ENCODE peak calls at places on chromosomes 5 and 9, in six cellular contexts. One of them, this sample, is unnamed.

GRCh38 chr5:67880358-67880810 is 335.2 kb upstream of the PIK3R1 start:
- DNase-seq in A673: no peak
- DNase-seq in lung: no peak
- DNase-seq in fibroblast of pulmonary artery: no peak
- DNase-seq in endothelial cell: no peak
- DNase-seq in uterus: no peak
- DNase-seq in this sample: no peak

GRCh38 chr9:129166962-129167557 is 11.0 kb downstream of the IER5L start:
- DNase-seq in lung: peak; percentile 86
- DNase-seq in fibroblast of pulmonary artery: peak; percentile 73
- DNase-seq in A673: peak; percentile 48
- DNase-seq in endothelial cell: no peak
- DNase-seq in uterus: peak; percentile 70
- DNase-seq in this sample: no peak

GRCh38 chr9:72828281-72828731 is 124.5 kb downstream of the ALDH1A1 start:
- DNase-seq in fibroblast of pulmonary artery: no peak
- DNase-seq in A673: no peak
- DNase-seq in endothelial cell: no peak
- DNase-seq in lung: no peak
- DNase-seq in uterus: no peak
- DNase-seq in this sample: no peak

GRCh38 chr9:36008774-36009300 is 27.9 kb upstream of the RECK start:
- DNase-seq in endothelial cell: peak; percentile 70
- DNase-seq in fibroblast of pulmonary artery: peak; percentile 78
- DNase-seq in lung: no peak
- DNase-seq in uterus: peak; percentile 42
- DNase-seq in A673: peak; percentile 89
- DNase-seq in this sample: peak; percentile 38

GRCh38 chr5:6435356-6435755 is 13.3 kb upstream of the UBE2QL1 start:
- DNase-seq in endothelial cell: peak; percentile 76
- DNase-seq in lung: no peak
- DNase-seq in fibroblast of pulmonary artery: peak; percentile 3
- DNase-seq in uterus: no peak
- DNase-seq in A673: no peak
- DNase-seq in this sample: no peak

GRCh38 chr9:25830381-25830780 is 152.1 kb upstream of the TUSC1 start:
- DNase-seq in lung: no peak
- DNase-seq in endothelial cell: no peak
- DNase-seq in A673: no peak
- DNase-seq in fibroblast of pulmonary artery: no peak
- DNase-seq in uterus: no peak
- DNase-seq in this sample: no peak

GRCh38 chr5:73766902-73767301 is 140.9 kb downstream of the ARHGEF28 start:
- DNase-seq in lung: no peak
- DNase-seq in endothelial cell: no peak
- DNase-seq in A673: no peak
- DNase-seq in uterus: no peak
- DNase-seq in fibroblast of pulmonary artery: no peak
- DNase-seq in this sample: no peak

GRCh38 chr9:33024126-33024965 is 727 bp upstream of the DNAJA1 start:
- DNase-seq in uterus: peak; percentile 28
- DNase-seq in endothelial cell: no peak
- DNase-seq in lung: no peak
- DNase-seq in fibroblast of pulmonary artery: peak; percentile 35
- DNase-seq in A673: peak; percentile 35
- DNase-seq in this sample: no peak

GRCh38 chr9:110444911-110445310 is 107.2 kb upstream of the TXNDC8 start:
- DNase-seq in fibroblast of pulmonary artery: peak; percentile 49
- DNase-seq in uterus: no peak
- DNase-seq in lung: no peak
- DNase-seq in A673: no peak
- DNase-seq in endothelial cell: no peak
- DNase-seq in this sample: no peak

GRCh38 chr5:78907255-78907886 is 77.7 kb downstream of the ARSB start:
- DNase-seq in A673: no peak
- DNase-seq in fibroblast of pulmonary artery: peak; percentile 91
- DNase-seq in endothelial cell: no peak
- DNase-seq in lung: no peak
- DNase-seq in uterus: peak; percentile 38
- DNase-seq in this sample: no peak

GRCh38 chr5:98796197-98796972 is 22.9 kb downstream of the RGMB start:
- DNase-seq in uterus: peak; percentile 29
- DNase-seq in fibroblast of pulmonary artery: peak; percentile 71
- DNase-seq in lung: peak; percentile 48
- DNase-seq in endothelial cell: peak; percentile 67
- DNase-seq in A673: peak; percentile 70
- DNase-seq in this sample: no peak

GRCh38 chr9:4220361-4220760 is 79.5 kb downstream of the GLIS3 start:
- DNase-seq in lung: no peak
- DNase-seq in uterus: no peak
- DNase-seq in endothelial cell: no peak
- DNase-seq in fibroblast of pulmonary artery: no peak
- DNase-seq in A673: no peak
- DNase-seq in this sample: no peak

GRCh38 chr5:107370569-107370968 is 300.2 kb downstream of the EFNA5 start:
- DNase-seq in uterus: no peak
- DNase-seq in fibroblast of pulmonary artery: no peak
- DNase-seq in lung: no peak
- DNase-seq in endothelial cell: no peak
- DNase-seq in A673: no peak
- DNase-seq in this sample: no peak

GRCh38 chr9:126856326-126856877 is 4.0 kb upstream of the ZBTB34 start:
- DNase-seq in endothelial cell: no peak
- DNase-seq in fibroblast of pulmonary artery: no peak
- DNase-seq in lung: no peak
- DNase-seq in uterus: no peak
- DNase-seq in A673: no peak
- DNase-seq in this sample: no peak

GRCh38 chr5:116543501-116543900 is 31.1 kb downstream of the SEMA6A start:
- DNase-seq in uterus: no peak
- DNase-seq in A673: no peak
- DNase-seq in endothelial cell: no peak
- DNase-seq in fibroblast of pulmonary artery: no peak
- DNase-seq in lung: no peak
- DNase-seq in this sample: no peak

GRCh38 chr5:59367791-59368394 is 525.6 kb downstream of the PDE4D start:
- DNase-seq in A673: peak; percentile 65
- DNase-seq in endothelial cell: peak; percentile 63
- DNase-seq in uterus: peak; percentile 52
- DNase-seq in fibroblast of pulmonary artery: peak; percentile 86
- DNase-seq in lung: peak; percentile 60
- DNase-seq in this sample: peak; percentile 30

GRCh38 chr9:3508531-3509374 is 17.0 kb downstream of the RFX3 start:
- DNase-seq in uterus: no peak
- DNase-seq in endothelial cell: no peak
- DNase-seq in lung: no peak
- DNase-seq in A673: peak; percentile 55
- DNase-seq in fibroblast of pulmonary artery: peak; percentile 6
- DNase-seq in this sample: no peak

GRCh38 chr9:81032831-81033230 is 656.5 kb downstream of the TLE1 start:
- DNase-seq in fibroblast of pulmonary artery: peak; percentile 5
- DNase-seq in uterus: no peak
- DNase-seq in A673: no peak
- DNase-seq in endothelial cell: no peak
- DNase-seq in lung: no peak
- DNase-seq in this sample: no peak

GRCh38 chr5:14917719-14918118 is 46.1 kb upstream of the ANKH start:
- DNase-seq in fibroblast of pulmonary artery: no peak
- DNase-seq in A673: no peak
- DNase-seq in uterus: no peak
- DNase-seq in endothelial cell: no peak
- DNase-seq in lung: no peak
- DNase-seq in this sample: no peak

GRCh38 chr5:113807384-113808053 is 294.0 kb downstream of the YTHDC2 start:
- DNase-seq in fibroblast of pulmonary artery: peak; percentile 25
- DNase-seq in endothelial cell: no peak
- DNase-seq in lung: no peak
- DNase-seq in A673: no peak
- DNase-seq in uterus: peak; percentile 45
- DNase-seq in this sample: no peak

GRCh38 chr5:176400382-176401156 is 12.0 kb downstream of the HIGD2A start:
- DNase-seq in A673: no peak
- DNase-seq in uterus: no peak
- DNase-seq in fibroblast of pulmonary artery: no peak
- DNase-seq in endothelial cell: no peak
- DNase-seq in lung: no peak
- DNase-seq in this sample: no peak

GRCh38 chr5:20276061-20276958 is 288.3 kb upstream of the CDH18 start:
- DNase-seq in endothelial cell: no peak
- DNase-seq in A673: no peak
- DNase-seq in uterus: no peak
- DNase-seq in lung: no peak
- DNase-seq in fibroblast of pulmonary artery: peak; percentile 85
- DNase-seq in this sample: no peak

GRCh38 chr5:140005145-140005591 is 37.9 kb downstream of the NRG2 start:
- DNase-seq in A673: no peak
- DNase-seq in endothelial cell: no peak
- DNase-seq in fibroblast of pulmonary artery: no peak
- DNase-seq in lung: no peak
- DNase-seq in uterus: no peak
- DNase-seq in this sample: no peak

GRCh38 chr5:173670130-173670591 is 53.7 kb upstream of the BOD1 start:
- DNase-seq in lung: no peak
- DNase-seq in A673: no peak
- DNase-seq in fibroblast of pulmonary artery: peak; percentile 54
- DNase-seq in endothelial cell: no peak
- DNase-seq in uterus: no peak
- DNase-seq in this sample: no peak

GRCh38 chr9:38044706-38045105 is 24.3 kb downstream of the SHB start:
- DNase-seq in uterus: no peak
- DNase-seq in A673: no peak
- DNase-seq in endothelial cell: no peak
- DNase-seq in fibroblast of pulmonary artery: no peak
- DNase-seq in lung: no peak
- DNase-seq in this sample: no peak

GRCh38 chr5:96157841-96158291 is 196.2 kb upstream of the ELL2 start:
- DNase-seq in endothelial cell: no peak
- DNase-seq in uterus: no peak
- DNase-seq in lung: no peak
- DNase-seq in fibroblast of pulmonary artery: no peak
- DNase-seq in A673: peak; percentile 39
- DNase-seq in this sample: no peak

GRCh38 chr5:172417983-172418630 is 36.2 kb downstream of the SH3PXD2B start:
- DNase-seq in uterus: peak; percentile 96
- DNase-seq in fibroblast of pulmonary artery: peak; percentile 100
- DNase-seq in A673: peak; percentile 71
- DNase-seq in lung: peak; percentile 89
- DNase-seq in endothelial cell: no peak
- DNase-seq in this sample: no peak

GRCh38 chr9:30075451-30076199 is 2308.8 kb upstream of the ACO1 start:
- DNase-seq in lung: no peak
- DNase-seq in fibroblast of pulmonary artery: peak; percentile 2
- DNase-seq in endothelial cell: no peak
- DNase-seq in uterus: no peak
- DNase-seq in A673: peak; percentile 12
- DNase-seq in this sample: no peak

GRCh38 chr5:83914662-83915418 is 194.2 kb upstream of the HAPLN1 start:
- DNase-seq in A673: no peak
- DNase-seq in uterus: no peak
- DNase-seq in fibroblast of pulmonary artery: peak; percentile 62
- DNase-seq in lung: no peak
- DNase-seq in endothelial cell: no peak
- DNase-seq in this sample: no peak

GRCh38 chr9:89814340-89815040 is 209.7 kb downstream of the GADD45G start:
- DNase-seq in A673: no peak
- DNase-seq in uterus: no peak
- DNase-seq in fibroblast of pulmonary artery: peak; percentile 31
- DNase-seq in lung: no peak
- DNase-seq in endothelial cell: no peak
- DNase-seq in this sample: no peak

GRCh38 chr5:13510616-13511015 is 433.9 kb downstream of the DNAH5 start:
- DNase-seq in lung: no peak
- DNase-seq in uterus: no peak
- DNase-seq in A673: no peak
- DNase-seq in fibroblast of pulmonary artery: no peak
- DNase-seq in endothelial cell: no peak
- DNase-seq in this sample: no peak

GRCh38 chr5:5341531-5342292 is 80.8 kb upstream of the ICE1 start:
- DNase-seq in uterus: no peak
- DNase-seq in endothelial cell: no peak
- DNase-seq in fibroblast of pulmonary artery: peak; percentile 8
- DNase-seq in lung: no peak
- DNase-seq in A673: no peak
- DNase-seq in this sample: no peak

GRCh38 chr9:104858271-104858670 is 69.7 kb downstream of the ABCA1 start:
- DNase-seq in A673: no peak
- DNase-seq in lung: no peak
- DNase-seq in uterus: no peak
- DNase-seq in endothelial cell: no peak
- DNase-seq in fibroblast of pulmonary artery: peak; percentile 35
- DNase-seq in this sample: no peak

GRCh38 chr5:132760601-132761317 is 13.5 kb downstream of the CCNI2 start:
- DNase-seq in fibroblast of pulmonary artery: no peak
- DNase-seq in A673: no peak
- DNase-seq in lung: no peak
- DNase-seq in uterus: no peak
- DNase-seq in endothelial cell: no peak
- DNase-seq in this sample: no peak

GRCh38 chr5:75862872-75863271 is 145.6 kb upstream of the POC5 start:
- DNase-seq in A673: no peak
- DNase-seq in uterus: no peak
- DNase-seq in endothelial cell: no peak
- DNase-seq in fibroblast of pulmonary artery: no peak
- DNase-seq in lung: no peak
- DNase-seq in this sample: no peak

GRCh38 chr9:130732131-130732530 is 38.6 kb downstream of the EXOSC2 start:
- DNase-seq in lung: no peak
- DNase-seq in endothelial cell: no peak
- DNase-seq in fibroblast of pulmonary artery: no peak
- DNase-seq in A673: peak; percentile 31
- DNase-seq in uterus: no peak
- DNase-seq in this sample: no peak
- TF ChIP-seq CTCF in lung: no peak
- TF ChIP-seq CTCF in endothelial cell: no peak
- TF ChIP-seq CTCF in fibroblast of pulmonary artery: no peak
- TF ChIP-seq CTCF in A673: peak; percentile 43
- TF ChIP-seq CTCF in uterus: no peak
- TF ChIP-seq CTCF in this sample: no peak

GRCh38 chr5:85472749-85473148 is 1088.1 kb upstream of the EDIL3 start:
- DNase-seq in endothelial cell: no peak
- DNase-seq in uterus: no peak
- DNase-seq in fibroblast of pulmonary artery: no peak
- DNase-seq in A673: no peak
- DNase-seq in lung: no peak
- DNase-seq in this sample: no peak
- TF ChIP-seq CTCF in endothelial cell: no peak
- TF ChIP-seq CTCF in uterus: no peak
- TF ChIP-seq CTCF in fibroblast of pulmonary artery: no peak
- TF ChIP-seq CTCF in A673: no peak
- TF ChIP-seq CTCF in lung: no peak
- TF ChIP-seq CTCF in this sample: no peak

GRCh38 chr5:144196612-144197011 is 25.9 kb downstream of the KCTD16 start:
- DNase-seq in endothelial cell: no peak
- DNase-seq in A673: no peak
- DNase-seq in lung: no peak
- DNase-seq in uterus: no peak
- DNase-seq in fibroblast of pulmonary artery: no peak
- DNase-seq in this sample: no peak
- TF ChIP-seq CTCF in endothelial cell: peak; percentile 30
- TF ChIP-seq CTCF in A673: no peak
- TF ChIP-seq CTCF in lung: no peak
- TF ChIP-seq CTCF in uterus: no peak
- TF ChIP-seq CTCF in fibroblast of pulmonary artery: no peak
- TF ChIP-seq CTCF in this sample: no peak

GRCh38 chr5:148998174-148998797 is 64.6 kb downstream of the SH3TC2 start:
- DNase-seq in endothelial cell: peak; percentile 39
- DNase-seq in A673: peak; percentile 64
- DNase-seq in lung: peak; percentile 51
- DNase-seq in fibroblast of pulmonary artery: peak; percentile 82
- DNase-seq in uterus: no peak
- DNase-seq in this sample: no peak
- TF ChIP-seq CTCF in endothelial cell: peak; percentile 73
- TF ChIP-seq CTCF in A673: peak; percentile 70
- TF ChIP-seq CTCF in lung: peak; percentile 64
- TF ChIP-seq CTCF in fibroblast of pulmonary artery: peak; percentile 75
- TF ChIP-seq CTCF in uterus: peak; percentile 61
- TF ChIP-seq CTCF in this sample: peak; percentile 77

This sample was measured in natural killer cell.